ENCODE peak calls at places on chromosome 19, in four cellular contexts. N is cardiac fibroblast, C is adrenal gland, U is aorta. B is an unnamed sample.

GRCh38 chr19:46299004-46299509 is 2.2 kb downstream of the HIF3A start:
- DNase-seq in N (peak; percentile 93), C (peak; percentile 99), U (peak; percentile 98), B (peak; percentile 97)

GRCh38 chr19:38047048-38047435 is 140.0 kb downstream of the SIPA1L3 start:
- DNase-seq in N (no peak), C (no peak), U (no peak), B (no peak)

GRCh38 chr19:42552086-42553065 is 24.1 kb upstream of the CEACAM1 start:
- DNase-seq in N (no peak), C (no peak), U (no peak), B (no peak)

GRCh38 chr19:16324384-16325160 is at the start of gene KLF2:
- DNase-seq in N (peak; percentile 95), C (peak; percentile 94), U (peak; percentile 99), B (peak; percentile 80)

GRCh38 chr19:40671404-40671803 is 19.0 kb downstream of the NUMBL start:
- DNase-seq in N (no peak), C (no peak), U (no peak), B (no peak)

GRCh38 chr19:48868196-48868886 is at the start of gene PLEKHA4:
- DNase-seq in N (peak; percentile 50), C (no peak), U (peak; percentile 95), B (peak; percentile 53)

GRCh38 chr19:42419309-42419708 is 7.9 kb downstream of the LIPE start:
- DNase-seq in N (no peak), C (no peak), U (no peak), B (no peak)

GRCh38 chr19:37317403-37318209 is 53.3 kb upstream of the ZNF527 start:
- DNase-seq in N (peak; percentile 100), C (peak; percentile 96), U (peak; percentile 98), B (peak; percentile 94)

GRCh38 chr19:5321851-5322681 is 18.5 kb downstream of the PTPRS start:
- DNase-seq in N (no peak), C (no peak), U (no peak), B (peak; percentile 44)

GRCh38 chr19:43781630-43782310 is 997 bp upstream of the KCNN4 start:
- DNase-seq in N (no peak), C (no peak), U (peak; percentile 8), B (no peak)

GRCh38 chr19:41206926-41207750 is 11.9 kb upstream of the AXL start:
- DNase-seq in N (peak; percentile 28), C (no peak), U (peak; percentile 90), B (no peak)

GRCh38 chr19:14556662-14557188 is 15.1 kb downstream of the NDUFB7 start:
- DNase-seq in N (peak; percentile 88), C (peak; percentile 75), U (peak; percentile 93), B (peak; percentile 84)

GRCh38 chr19:40807147-40808020 is 8.4 kb downstream of the EGLN2 start:
- DNase-seq in N (no peak), C (no peak), U (peak; percentile 68), B (no peak)

GRCh38 chr19:38395381-38396127 is 7.1 kb downstream of the SPRED3 start:
- DNase-seq in N (no peak), C (no peak), U (no peak), B (no peak)

GRCh38 chr19:47725759-47726401 is 12.7 kb downstream of the EHD2 start:
- DNase-seq in N (no peak), C (no peak), U (no peak), B (no peak)

GRCh38 chr19:57263244-57263643 is 17.0 kb upstream of the ZNF460 start:
- DNase-seq in N (no peak), C (peak; percentile 6), U (no peak), B (no peak)

GRCh38 chr19:18871543-18871942 is 24.4 kb downstream of the CERS1 start:
- DNase-seq in N (no peak), C (no peak), U (no peak), B (no peak)

GRCh38 chr19:40756502-40757110 is 5.6 kb downstream of the SNRPA start:
- DNase-seq in N (no peak), C (no peak), U (no peak), B (no peak)

GRCh38 chr19:46478356-46478986 is 7.1 kb upstream of the PNMA8A start:
- DNase-seq in N (peak; percentile 81), C (no peak), U (peak; percentile 67), B (no peak)

GRCh38 chr19:4103073-4103418 is 20.9 kb downstream of the MAP2K2 start:
- DNase-seq in N (peak; percentile 41), C (no peak), U (no peak), B (no peak)

GRCh38 chr19:48613024-48613851 is 1.6 kb downstream of the FAM83E start:
- DNase-seq in N (no peak), C (no peak), U (peak; percentile 79), B (no peak)

DNA sequence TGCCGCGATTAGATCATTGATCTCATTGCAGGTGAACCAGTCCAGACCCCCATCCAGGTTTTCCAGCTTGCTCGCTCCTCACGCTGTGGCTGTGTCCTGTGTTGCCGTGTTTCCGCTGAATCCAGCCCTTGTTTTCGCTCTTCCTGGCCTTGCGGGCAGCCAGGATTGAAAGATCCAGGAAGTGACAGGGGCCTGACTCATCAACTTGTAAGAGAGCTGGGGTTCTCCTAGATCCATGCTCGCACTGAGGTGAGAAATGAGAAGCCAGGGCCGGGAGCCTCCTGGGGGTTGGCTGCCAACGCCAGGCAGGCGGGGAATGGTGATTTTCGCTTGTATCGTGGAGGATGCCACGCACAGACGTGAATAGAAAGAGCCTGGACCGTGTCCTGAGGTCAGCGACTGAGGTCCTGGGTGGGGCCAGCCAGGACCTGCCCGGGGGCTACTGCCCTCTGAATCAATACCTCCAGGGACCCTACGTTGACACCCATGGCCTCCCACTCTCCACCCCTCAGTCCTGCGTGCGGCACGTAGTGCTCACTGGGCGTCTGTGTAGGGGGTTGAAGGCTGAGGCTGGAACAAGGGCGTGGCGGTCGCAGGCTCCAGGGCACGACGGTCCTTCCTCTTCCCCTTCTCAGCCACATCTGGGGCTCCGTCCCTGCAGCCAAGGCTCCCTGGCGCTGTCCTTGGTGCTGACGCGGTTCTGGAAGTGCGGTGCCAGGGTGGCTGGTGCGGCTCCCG is 7.3 kb upstream of the PTPRH start:
- DNase-seq in N (peak; percentile 100), C (peak; percentile 93), U (peak; percentile 90), B (peak; percentile 95)
- H3K4me3 ChIP-seq in N (peak overlapping the region; percentile 49), C (peak overlapping the region; percentile 35), U (no peak overlapping the region), B (peak overlapping the region; percentile 93)

GRCh38 chr19:45213031-45213430 is 32.2 kb downstream of the EXOC3L2 start:
- DNase-seq in N (no peak), C (no peak), U (no peak), B (no peak)

GRCh38 chr19:45216677-45217076 is 28.5 kb downstream of the EXOC3L2 start:
- DNase-seq in N (no peak), C (no peak), U (no peak), B (no peak)

GRCh38 chr19:45217193-45217956 is 27.8 kb downstream of the EXOC3L2 start:
- DNase-seq in N (no peak), C (no peak), U (peak; percentile 76), B (no peak)

GRCh38 chr19:45217957-45218334 is 27.3 kb downstream of the EXOC3L2 start:
- DNase-seq in N (no peak), C (no peak), U (no peak), B (no peak)

DNA sequence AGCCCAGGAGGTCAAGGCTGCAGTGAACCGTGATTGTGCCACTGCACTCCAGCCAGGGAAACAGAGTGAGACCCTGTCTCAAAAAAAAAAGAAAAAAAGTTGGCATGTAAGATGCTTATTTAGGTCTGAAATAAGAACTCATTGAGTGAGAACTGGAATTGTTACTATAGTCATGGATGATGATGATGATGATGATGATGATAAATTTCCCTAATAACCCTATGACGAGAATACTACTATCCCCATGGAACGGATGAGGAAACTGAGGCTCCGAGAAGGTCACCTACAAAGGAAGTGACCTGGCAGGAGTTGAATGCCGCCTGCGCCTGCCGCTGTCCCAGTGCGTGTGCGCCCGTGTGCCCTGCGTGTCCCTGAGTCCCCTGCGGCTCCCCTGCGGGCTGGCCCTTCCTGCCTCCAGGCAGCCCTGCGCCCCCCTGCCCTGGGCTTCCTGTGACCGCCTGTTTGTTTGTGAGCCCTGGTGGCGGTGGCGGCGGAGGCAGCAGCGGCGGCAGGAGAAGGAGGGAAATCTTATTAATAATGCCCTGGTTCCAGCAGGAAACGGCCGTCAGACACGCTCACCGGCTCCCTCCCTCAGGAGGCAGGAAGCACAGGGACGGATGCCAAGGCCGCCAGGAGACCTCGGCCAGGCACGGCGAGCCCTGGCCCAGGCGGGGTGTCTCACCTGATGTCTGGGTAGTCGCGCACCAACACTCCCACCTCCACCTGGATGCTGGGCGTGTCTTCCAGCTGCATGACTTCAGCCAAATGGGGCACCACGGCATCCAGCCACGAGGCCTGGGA is 29.6 kb downstream of the EXOC3L2 start:
- DNase-seq in N (no peak), C (peak; percentile 38), U (peak; percentile 76), B (peak; percentile 33)
- H3K4me3 ChIP-seq in N (no peak overlapping the region), C (no peak overlapping the region), U (no peak overlapping the region), B (no peak overlapping the region)

DNA sequence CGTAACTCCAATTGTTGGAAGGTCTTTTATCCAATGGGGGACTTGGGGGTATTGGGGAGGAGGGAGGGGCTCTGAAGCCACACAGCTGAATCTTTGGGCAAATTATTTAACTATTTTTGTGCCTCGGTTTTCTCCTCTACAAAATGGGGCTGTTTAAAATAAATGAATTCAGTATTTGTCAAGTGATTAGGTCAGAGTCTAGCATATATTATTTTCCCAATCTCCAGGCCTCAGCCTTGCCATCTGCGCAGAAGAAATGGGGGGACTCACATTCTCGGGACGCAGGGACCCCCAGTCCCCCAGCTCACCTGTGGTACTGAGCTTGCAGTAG is 1.5 kb downstream of the TLE5 start:
- DNase-seq in N (no peak), C (no peak), U (no peak), B (no peak)
- H3K4me3 ChIP-seq in N (peak overlapping the region; percentile 93), C (peak overlapping the region; percentile 97), U (peak overlapping the region; percentile 99), B (peak overlapping the region; percentile 77)

DNA sequence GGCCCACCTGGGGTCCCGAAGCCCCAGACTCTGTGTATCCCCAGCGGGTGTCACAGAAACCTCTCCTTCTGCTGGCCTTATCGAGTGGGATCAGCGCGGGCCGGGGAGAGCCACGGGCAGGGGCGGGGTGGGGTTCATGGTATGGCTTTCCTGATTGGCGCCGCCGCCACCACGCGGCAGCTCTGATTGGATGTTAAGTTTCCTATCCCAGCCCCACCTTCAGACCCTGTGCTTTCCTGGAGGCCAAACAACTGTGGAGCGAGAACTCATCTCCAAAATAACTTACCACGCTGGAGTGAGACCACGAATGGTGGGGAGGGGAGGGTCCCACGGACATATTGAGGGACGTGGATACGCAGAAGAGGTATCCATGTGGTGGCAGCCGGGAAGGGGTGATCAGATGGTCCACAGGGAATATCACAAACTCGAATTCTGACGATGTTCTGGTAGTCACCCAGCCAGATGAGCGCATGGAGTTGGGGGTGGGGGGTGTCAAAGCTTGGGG is 1.0 kb upstream of the ICAM5 start:
- DNase-seq in N (peak; percentile 36), C (no peak), U (no peak), B (peak; percentile 48)
- H3K4me3 ChIP-seq in N (peak overlapping the region; percentile 15), C (peak overlapping the region; percentile 34), U (no peak overlapping the region), B (no peak overlapping the region)

DNA sequence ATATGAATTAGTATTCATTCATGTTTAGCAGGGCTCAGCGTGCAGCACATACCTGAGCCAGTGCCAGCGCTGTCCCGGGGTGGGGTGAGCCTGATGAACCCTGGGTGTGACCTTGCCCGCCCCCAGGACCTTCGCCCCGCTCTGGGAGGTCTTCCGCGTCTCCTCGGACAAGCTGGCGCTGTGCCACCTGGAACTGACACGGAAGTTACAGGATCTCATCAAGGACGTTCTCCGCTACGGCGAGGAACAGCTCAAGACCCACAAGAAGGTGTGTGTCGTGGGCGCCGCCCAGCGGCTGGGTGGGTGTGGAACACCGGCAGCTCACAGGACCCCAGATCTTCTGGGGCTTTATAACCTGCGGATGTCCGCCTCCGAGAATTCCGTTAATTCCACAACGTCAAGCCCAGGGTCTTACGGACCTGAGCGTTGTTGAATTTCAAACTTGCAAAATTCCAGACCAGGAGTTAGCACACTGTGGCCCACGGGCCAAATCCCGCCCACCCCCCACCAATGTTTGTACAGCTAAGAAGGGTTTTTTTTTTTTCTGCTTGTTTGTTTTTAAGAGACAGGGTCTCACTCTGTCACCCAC is 15.4 kb downstream of the FCHO1 start:
- DNase-seq in N (peak; percentile 87), C (peak; percentile 82), U (peak; percentile 93), B (peak; percentile 48)
- H3K4me3 ChIP-seq in N (peak overlapping the region; percentile 5), C (no peak overlapping the region), U (no peak overlapping the region), B (no peak overlapping the region)

GRCh38 chr19:9797871-9798270 is 21.0 kb downstream of the FBXL12 start:
- DNase-seq in N (peak; percentile 18), C (no peak), U (no peak), B (no peak)
- H3K4me3 ChIP-seq in N (no peak overlapping the region), C (no peak overlapping the region), U (no peak overlapping the region), B (no peak overlapping the region)